ENCODE peak calls at places on chromosomes 1 and 21, in four cellular contexts. W is tibial artery; Z is CD8-positive, alpha-beta T cell; D is heart right ventricle. E is an unnamed sample.

GRCh38 chr1:194004146-194004545 is 817.7 kb upstream of the B3GALT2 start:
- DNase-seq in W (no peak), Z (no peak), D (no peak), E (no peak)

GRCh38 chr21:28632718-28633408 is 359.8 kb downstream of the LTN1 start:
- DNase-seq in W (no peak), Z (no peak), D (no peak), E (no peak)

GRCh38 chr1:15948600-15949452 is 27.1 kb downstream of the ZBTB17 start:
- DNase-seq in W (peak), Z (no peak), D (peak), E (no peak)

GRCh38 chr1:30321996-30322858 is 401.2 kb downstream of the MATN1 start:
- DNase-seq in W (peak), Z (no peak), D (no peak), E (no peak)

GRCh38 chr1:38274974-38275373 is 228.4 kb upstream of the POU3F1 start:
- DNase-seq in W (no peak), Z (no peak), D (peak), E (no peak)

GRCh38 chr1:162007485-162007884 is 16.2 kb downstream of the OLFML2B start:
- DNase-seq in W (no peak), Z (no peak), D (no peak), E (no peak)

GRCh38 chr1:215290018-215290417 is 207.5 kb downstream of the KCNK2 start:
- DNase-seq in W (no peak), Z (no peak), D (no peak), E (no peak)

GRCh38 chr1:7454052-7454815 is 316.9 kb upstream of the VAMP3 start:
- DNase-seq in W (no peak), Z (no peak), D (peak), E (peak)

GRCh38 chr1:94316836-94317789 is 79.7 kb upstream of the ARHGAP29 start:
- DNase-seq in W (no peak), Z (no peak), D (no peak), E (peak)

GRCh38 chr1:207298666-207299065 is 22.8 kb upstream of the CD55 start:
- DNase-seq in W (no peak), Z (no peak), D (no peak), E (no peak)

GRCh38 chr1:239913141-239913585 is 178.5 kb upstream of the FMN2 start:
- DNase-seq in W (no peak), Z (no peak), D (no peak), E (no peak)

GRCh38 chr21:38229260-38229877 is 27.4 kb upstream of the KCNJ15 start:
- DNase-seq in W (no peak), Z (no peak), D (no peak), E (no peak)

GRCh38 chr1:202279806-202280205 is 61.9 kb downstream of the UBE2T start:
- DNase-seq in W (no peak), Z (no peak), D (no peak), E (no peak)

GRCh38 chr1:41883507-41883906 is 35.2 kb downstream of the HIVEP3 start:
- DNase-seq in W (no peak), Z (no peak), D (no peak), E (no peak)

GRCh38 chr1:20322825-20323612 is 32.3 kb downstream of the VWA5B1 start:
- DNase-seq in W (no peak), Z (no peak), D (no peak), E (no peak)

GRCh38 chr1:21933397-21934248 is 3.5 kb downstream of the HSPG2 start:
- DNase-seq in W (peak), Z (no peak), D (peak), E (peak)

GRCh38 chr1:206792939-206793607 is 20.8 kb upstream of the IL10 start:
- DNase-seq in W (no peak), Z (no peak), D (no peak), E (no peak)

GRCh38 chr21:36964398-36964797 is 2.1 kb downstream of the HLCS start:
- DNase-seq in W (no peak), Z (no peak), D (no peak), E (no peak)

GRCh38 chr21:34986561-34987533 is 62.3 kb downstream of the RUNX1 start:
- DNase-seq in W (no peak), Z (peak), D (no peak), E (peak)

GRCh38 chr1:45930258-45931150 is 127.1 kb downstream of the MAST2 start:
- DNase-seq in W (no peak), Z (no peak), D (no peak), E (no peak)

GRCh38 chr1:153490272-153491051 is 30.0 kb upstream of the S100A7 start:
- DNase-seq in W (peak), Z (no peak), D (peak), E (peak)

GRCh38 chr1:109251277-109252166 is 2.2 kb downstream of the CELSR2 start:
- DNase-seq in W (no peak), Z (no peak), D (no peak), E (no peak)

DNA sequence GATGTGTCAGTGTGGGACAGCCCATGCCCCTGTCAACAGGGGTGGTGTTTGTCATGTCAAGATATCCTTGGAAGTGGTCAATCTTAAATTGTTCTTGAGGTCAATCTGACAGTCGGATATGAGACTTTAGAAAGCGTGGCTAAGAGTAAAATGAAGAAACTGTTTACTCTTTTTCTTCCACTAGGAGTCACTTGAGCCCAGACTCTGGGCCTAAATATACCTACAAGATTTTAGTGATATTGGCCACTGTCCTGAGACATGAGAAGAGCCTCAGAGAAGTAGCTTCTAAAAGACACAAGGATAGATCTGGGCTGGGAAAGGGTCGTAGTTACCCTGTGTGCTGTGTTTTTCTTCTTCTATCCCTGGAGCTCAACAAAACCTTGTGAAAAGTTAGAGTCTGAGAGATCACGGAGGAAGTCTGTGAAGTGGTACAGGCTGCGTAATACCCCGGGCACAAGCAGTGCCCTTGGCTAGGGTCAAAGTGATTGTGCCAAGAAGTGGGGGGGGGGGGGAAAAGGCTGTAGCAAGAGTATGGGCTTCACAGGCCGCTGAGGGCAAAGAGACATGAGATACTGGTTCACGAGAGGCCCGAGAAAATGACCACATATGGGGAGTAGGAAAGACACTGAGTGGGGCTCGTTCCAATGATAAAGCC is 355.2 kb upstream of the GREM2 start:
- DNase-seq in W (no peak), Z (no peak), D (no peak), E (no peak)
- TF ChIP-seq CTCF in W (no peak), Z (no peak), D (no peak), E (peak)

GRCh38 chr1:2875677-2876531 is 74.4 kb upstream of the TTC34 start:
- DNase-seq in W (peak), Z (no peak), D (no peak), E (peak)
- TF ChIP-seq CTCF in W (peak), Z (no peak), D (no peak), E (no peak)

DNA sequence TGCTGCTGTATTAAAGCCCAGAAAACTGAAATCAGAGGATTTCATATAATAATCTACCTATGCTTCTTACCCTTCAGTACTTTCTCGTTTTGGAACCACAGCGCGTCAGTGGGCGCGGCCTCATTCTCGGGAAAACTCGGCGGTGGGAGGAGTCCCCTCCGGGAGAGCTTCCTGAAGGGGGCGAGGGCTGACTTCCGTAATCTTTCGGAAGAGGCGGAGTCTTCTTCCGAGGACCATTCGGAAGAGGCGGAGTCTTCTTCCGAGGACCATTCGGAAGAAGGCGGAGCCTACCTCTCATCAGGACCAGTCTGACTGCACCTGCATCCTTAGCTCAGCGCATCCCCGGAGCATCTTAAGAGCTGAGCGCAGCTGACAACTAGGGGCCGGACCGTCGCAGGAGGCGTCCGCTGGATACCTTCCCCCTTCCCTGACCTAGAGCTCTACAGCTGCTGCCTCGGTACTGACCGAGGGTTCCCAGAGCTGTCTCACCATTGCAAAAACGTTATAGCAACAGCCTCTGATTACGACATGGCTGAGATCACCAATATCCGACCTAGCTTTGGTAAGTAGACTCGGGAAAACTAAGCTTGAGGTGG is at the start of gene SYT11:
- DNase-seq in W (peak), Z (peak), D (peak), E (peak)
- TF ChIP-seq CTCF in W (peak), Z (no peak), D (no peak), E (no peak)

GRCh38 chr1:163747855-163748254 is 426.1 kb downstream of the NUF2 start:
- DNase-seq in W (no peak), Z (no peak), D (no peak), E (no peak)
- TF ChIP-seq CTCF in W (no peak), Z (no peak), D (no peak), E (peak)

DNA sequence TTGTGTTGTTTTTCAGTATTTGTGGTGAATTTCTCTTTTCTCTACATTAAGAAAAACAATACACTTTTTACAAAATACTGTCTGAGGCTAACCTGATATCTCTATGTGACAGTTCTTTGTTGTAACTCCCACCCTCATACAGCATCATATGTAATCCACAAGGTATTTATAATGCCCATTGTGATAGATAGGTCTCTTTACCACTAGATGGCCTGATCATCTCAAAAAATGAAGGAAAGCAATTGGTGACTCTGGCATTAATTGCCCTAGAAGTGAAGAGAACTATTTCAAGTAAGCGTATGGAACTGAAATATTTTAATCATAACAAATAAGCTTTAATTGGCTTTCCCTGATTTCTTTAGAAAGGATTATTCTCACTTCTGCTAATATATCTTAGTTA is 36.2 kb upstream of the HFM1 start:
- DNase-seq in W (no peak), Z (no peak), D (no peak), E (no peak)
- TF ChIP-seq CTCF in W (no peak), Z (no peak), D (no peak), E (no peak)